ENCODE peak calls at places on chromosomes 6 and 20, in seven cellular contexts. One of them, this sample, is unnamed. For H3K27me3, the result is how much of the 10 kb centered on the place peaks cover.

GRCh38 chr6:34275128-34275804 is 26.5 kb upstream of the SMIM29 start:
- DNase-seq in psoas muscle: no peak
- DNase-seq in AG04450: no peak
- DNase-seq in dorsolateral prefrontal cortex: no peak
- DNase-seq in GM23248: no peak
- DNase-seq in heart right ventricle: no peak
- DNase-seq in gastrocnemius medialis: no peak
- DNase-seq in this sample: no peak

GRCh38 chr6:14166821-14167220 is 49.2 kb downstream of the CD83 start:
- DNase-seq in heart right ventricle: no peak
- DNase-seq in dorsolateral prefrontal cortex: no peak
- DNase-seq in psoas muscle: no peak
- DNase-seq in AG04450: no peak
- DNase-seq in gastrocnemius medialis: no peak
- DNase-seq in GM23248: no peak
- DNase-seq in this sample: no peak

GRCh38 chr6:133701633-133702331 is 187.1 kb upstream of the TCF21 start:
- DNase-seq in psoas muscle: no peak
- DNase-seq in gastrocnemius medialis: no peak
- DNase-seq in dorsolateral prefrontal cortex: no peak
- DNase-seq in heart right ventricle: peak
- DNase-seq in GM23248: no peak
- DNase-seq in AG04450: no peak
- DNase-seq in this sample: peak

GRCh38 chr6:139250296-139251274 is 41.2 kb downstream of the TXLNB start:
- DNase-seq in GM23248: peak
- DNase-seq in heart right ventricle: peak
- DNase-seq in psoas muscle: peak
- DNase-seq in AG04450: no peak
- DNase-seq in dorsolateral prefrontal cortex: peak
- DNase-seq in gastrocnemius medialis: peak
- DNase-seq in this sample: peak

GRCh38 chr20:1060985-1061384 is 57.4 kb upstream of the PSMF1 start:
- DNase-seq in AG04450: no peak
- DNase-seq in dorsolateral prefrontal cortex: no peak
- DNase-seq in psoas muscle: no peak
- DNase-seq in GM23248: no peak
- DNase-seq in gastrocnemius medialis: no peak
- DNase-seq in heart right ventricle: no peak
- DNase-seq in this sample: no peak

GRCh38 chr6:40082278-40083043 is 148.2 kb upstream of the MOCS1 start:
- DNase-seq in dorsolateral prefrontal cortex: no peak
- DNase-seq in psoas muscle: no peak
- DNase-seq in gastrocnemius medialis: no peak
- DNase-seq in AG04450: no peak
- DNase-seq in GM23248: no peak
- DNase-seq in heart right ventricle: no peak
- DNase-seq in this sample: peak

GRCh38 chr20:41411458-41411857 is 44.8 kb upstream of the EMILIN3 start:
- DNase-seq in AG04450: no peak
- DNase-seq in psoas muscle: no peak
- DNase-seq in gastrocnemius medialis: no peak
- DNase-seq in GM23248: peak
- DNase-seq in heart right ventricle: no peak
- DNase-seq in dorsolateral prefrontal cortex: no peak
- DNase-seq in this sample: peak

GRCh38 chr6:41370488-41371111 is 35.2 kb downstream of the NCR2 start:
- DNase-seq in heart right ventricle: no peak
- DNase-seq in psoas muscle: no peak
- DNase-seq in dorsolateral prefrontal cortex: no peak
- DNase-seq in GM23248: no peak
- DNase-seq in AG04450: no peak
- DNase-seq in gastrocnemius medialis: no peak
- DNase-seq in this sample: peak

GRCh38 chr6:127893541-127893940 is 7.3 kb downstream of the THEMIS start:
- DNase-seq in psoas muscle: no peak
- DNase-seq in dorsolateral prefrontal cortex: no peak
- DNase-seq in heart right ventricle: no peak
- DNase-seq in GM23248: no peak
- DNase-seq in gastrocnemius medialis: no peak
- DNase-seq in AG04450: no peak
- DNase-seq in this sample: no peak

GRCh38 chr6:141682391-141682790 is 450.3 kb upstream of the GJE1 start:
- DNase-seq in gastrocnemius medialis: no peak
- DNase-seq in heart right ventricle: no peak
- DNase-seq in AG04450: no peak
- DNase-seq in dorsolateral prefrontal cortex: no peak
- DNase-seq in psoas muscle: no peak
- DNase-seq in GM23248: peak
- DNase-seq in this sample: peak

GRCh38 chr20:3472105-3472504 is 1.3 kb downstream of the ATRN start:
- DNase-seq in heart right ventricle: no peak
- DNase-seq in gastrocnemius medialis: no peak
- DNase-seq in AG04450: no peak
- DNase-seq in psoas muscle: no peak
- DNase-seq in GM23248: no peak
- DNase-seq in dorsolateral prefrontal cortex: no peak
- DNase-seq in this sample: no peak

GRCh38 chr20:3471397-3472021 is 691 bp downstream of the ATRN start:
- DNase-seq in dorsolateral prefrontal cortex: no peak
- DNase-seq in GM23248: peak
- DNase-seq in gastrocnemius medialis: no peak
- DNase-seq in AG04450: no peak
- DNase-seq in heart right ventricle: no peak
- DNase-seq in psoas muscle: no peak
- DNase-seq in this sample: no peak

GRCh38 chr20:3473324-3473723 is 2.5 kb downstream of the ATRN start:
- DNase-seq in dorsolateral prefrontal cortex: no peak
- DNase-seq in heart right ventricle: no peak
- DNase-seq in GM23248: no peak
- DNase-seq in gastrocnemius medialis: no peak
- DNase-seq in AG04450: no peak
- DNase-seq in psoas muscle: no peak
- DNase-seq in this sample: no peak

GRCh38 chr20:3470627-3471396 is at the start of gene ATRN:
- DNase-seq in AG04450: peak
- DNase-seq in dorsolateral prefrontal cortex: peak
- DNase-seq in psoas muscle: peak
- DNase-seq in heart right ventricle: peak
- DNase-seq in GM23248: peak
- DNase-seq in gastrocnemius medialis: peak
- DNase-seq in this sample: peak

DNA sequence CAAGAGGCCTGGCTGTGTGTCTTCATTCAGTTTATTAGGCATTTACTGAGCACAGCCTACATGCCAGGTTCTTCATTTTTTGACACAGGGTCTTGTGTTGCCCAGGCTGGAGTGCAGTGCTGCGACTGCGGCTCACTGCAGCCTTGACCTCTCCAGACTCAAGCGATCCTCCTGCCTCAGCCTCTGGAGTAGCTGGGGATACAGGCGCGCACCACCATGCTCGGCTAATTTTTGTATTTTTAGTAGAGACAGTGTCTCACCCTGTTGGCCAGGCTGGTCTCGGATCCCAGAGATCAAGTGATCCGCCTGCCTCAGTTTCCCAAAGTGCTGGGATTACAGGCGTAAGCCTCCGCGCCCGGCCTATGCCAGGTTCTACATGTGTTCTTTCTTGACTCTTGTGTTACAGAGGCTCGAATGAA is 601 bp upstream of the ATRN start:
- DNase-seq in dorsolateral prefrontal cortex: no peak
- DNase-seq in psoas muscle: no peak
- DNase-seq in gastrocnemius medialis: no peak
- DNase-seq in GM23248: no peak
- DNase-seq in AG04450: no peak
- DNase-seq in heart right ventricle: no peak
- DNase-seq in this sample: no peak
- H3K4me3 ChIP-seq in dorsolateral prefrontal cortex: peak
- H3K4me3 ChIP-seq in psoas muscle: peak
- H3K4me3 ChIP-seq in gastrocnemius medialis: peak
- H3K4me3 ChIP-seq in GM23248: peak
- H3K4me3 ChIP-seq in AG04450: peak
- H3K4me3 ChIP-seq in heart right ventricle: peak
- H3K4me3 ChIP-seq in this sample: peak

GRCh38 chr20:11296951-11297350 is 620.7 kb upstream of the BTBD3 start:
- DNase-seq in GM23248: no peak
- DNase-seq in dorsolateral prefrontal cortex: no peak
- DNase-seq in AG04450: no peak
- DNase-seq in gastrocnemius medialis: no peak
- DNase-seq in psoas muscle: no peak
- DNase-seq in heart right ventricle: no peak
- DNase-seq in this sample: peak

GRCh38 chr20:11305406-11305805 is 612.3 kb upstream of the BTBD3 start:
- DNase-seq in AG04450: no peak
- DNase-seq in heart right ventricle: no peak
- DNase-seq in psoas muscle: no peak
- DNase-seq in dorsolateral prefrontal cortex: no peak
- DNase-seq in GM23248: no peak
- DNase-seq in gastrocnemius medialis: no peak
- DNase-seq in this sample: peak

GRCh38 chr20:11302436-11302835 is 615.3 kb upstream of the BTBD3 start:
- DNase-seq in gastrocnemius medialis: no peak
- DNase-seq in heart right ventricle: no peak
- DNase-seq in psoas muscle: no peak
- DNase-seq in AG04450: peak
- DNase-seq in GM23248: peak
- DNase-seq in dorsolateral prefrontal cortex: no peak
- DNase-seq in this sample: peak

GRCh38 chr20:11304811-11305210 is 612.9 kb upstream of the BTBD3 start:
- DNase-seq in AG04450: no peak
- DNase-seq in heart right ventricle: no peak
- DNase-seq in dorsolateral prefrontal cortex: no peak
- DNase-seq in psoas muscle: no peak
- DNase-seq in gastrocnemius medialis: no peak
- DNase-seq in GM23248: no peak
- DNase-seq in this sample: no peak

GRCh38 chr20:11301699-11302098 is 616.0 kb upstream of the BTBD3 start:
- DNase-seq in dorsolateral prefrontal cortex: no peak
- DNase-seq in gastrocnemius medialis: no peak
- DNase-seq in psoas muscle: no peak
- DNase-seq in AG04450: no peak
- DNase-seq in GM23248: no peak
- DNase-seq in heart right ventricle: no peak
- DNase-seq in this sample: no peak
- H3K27me3 ChIP-seq in dorsolateral prefrontal cortex: under half
- H3K27me3 ChIP-seq in gastrocnemius medialis: under half
- H3K27me3 ChIP-seq in psoas muscle: under half
- H3K27me3 ChIP-seq in AG04450: under half
- H3K27me3 ChIP-seq in GM23248: under half
- H3K27me3 ChIP-seq in heart right ventricle: under half
- H3K27me3 ChIP-seq in this sample: under half

GRCh38 chr20:21681219-21681931 is 24.1 kb upstream of the PAX1 start:
- DNase-seq in AG04450: no peak
- DNase-seq in heart right ventricle: no peak
- DNase-seq in psoas muscle: peak
- DNase-seq in gastrocnemius medialis: peak
- DNase-seq in dorsolateral prefrontal cortex: no peak
- DNase-seq in GM23248: peak
- DNase-seq in this sample: no peak
- H3K4me3 ChIP-seq in AG04450: no peak
- H3K4me3 ChIP-seq in heart right ventricle: no peak
- H3K4me3 ChIP-seq in psoas muscle: peak
- H3K4me3 ChIP-seq in gastrocnemius medialis: peak
- H3K4me3 ChIP-seq in dorsolateral prefrontal cortex: peak
- H3K4me3 ChIP-seq in GM23248: peak
- H3K4me3 ChIP-seq in this sample: no peak

DNA sequence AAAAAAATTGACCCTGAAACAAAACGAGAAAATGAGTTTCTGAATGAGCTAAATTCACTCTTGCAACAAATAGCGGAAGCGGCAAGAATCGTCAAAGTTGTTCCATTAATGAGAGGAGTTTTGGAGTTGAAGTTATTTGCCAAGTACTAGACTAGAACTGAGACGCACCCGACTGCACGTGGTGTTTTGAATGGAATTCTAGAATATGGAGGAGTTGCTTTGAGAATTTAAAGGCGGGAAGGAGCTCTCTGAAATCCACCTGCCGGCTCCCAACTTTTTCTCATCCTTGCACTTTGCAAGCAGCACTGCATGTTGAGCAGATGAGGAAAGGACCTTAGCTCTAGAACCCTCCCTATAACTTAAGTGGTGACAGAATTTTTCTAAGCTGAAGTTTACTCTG is 23.2 kb upstream of the OLIG3 start:
- DNase-seq in dorsolateral prefrontal cortex: no peak
- DNase-seq in AG04450: no peak
- DNase-seq in heart right ventricle: no peak
- DNase-seq in psoas muscle: no peak
- DNase-seq in gastrocnemius medialis: no peak
- DNase-seq in GM23248: no peak
- DNase-seq in this sample: no peak
- H3K27me3 ChIP-seq in dorsolateral prefrontal cortex: half or more
- H3K27me3 ChIP-seq in AG04450: under half
- H3K27me3 ChIP-seq in heart right ventricle: under half
- H3K27me3 ChIP-seq in psoas muscle: under half
- H3K27me3 ChIP-seq in gastrocnemius medialis: half or more
- H3K27me3 ChIP-seq in GM23248: half or more
- H3K27me3 ChIP-seq in this sample: under half

DNA sequence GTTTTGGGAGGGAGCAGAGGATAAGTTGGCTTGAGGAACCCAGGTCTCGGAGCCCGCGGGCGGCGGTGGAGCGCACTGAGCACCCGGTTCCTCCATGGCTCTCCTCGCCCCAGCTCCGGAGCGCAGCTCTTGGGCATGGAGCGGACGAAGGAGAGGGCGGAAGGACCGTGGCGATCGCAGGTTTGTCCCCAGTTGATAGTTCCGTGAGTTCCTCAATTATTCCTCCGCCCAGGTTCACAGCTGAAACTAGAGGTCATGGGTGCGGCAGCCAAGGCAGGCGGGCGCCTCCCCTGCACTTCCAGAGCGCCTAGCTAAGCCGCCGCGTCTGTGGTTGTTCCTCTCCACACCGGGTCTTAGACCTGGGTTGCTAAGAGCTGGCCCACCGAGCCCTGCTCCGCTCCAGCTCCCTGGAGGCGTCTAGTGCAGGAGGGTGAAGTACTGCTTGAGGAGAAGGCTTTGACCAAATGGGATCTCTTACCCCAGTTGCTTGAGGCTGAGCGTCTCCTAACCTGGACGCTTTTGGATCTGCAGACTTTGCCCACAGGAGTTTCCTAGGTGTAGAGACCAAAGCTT is at the start of gene HTR1B:
- DNase-seq in heart right ventricle: no peak
- DNase-seq in gastrocnemius medialis: no peak
- DNase-seq in dorsolateral prefrontal cortex: no peak
- DNase-seq in AG04450: no peak
- DNase-seq in GM23248: peak
- DNase-seq in psoas muscle: no peak
- DNase-seq in this sample: no peak
- H3K4me3 ChIP-seq in heart right ventricle: peak
- H3K4me3 ChIP-seq in gastrocnemius medialis: peak
- H3K4me3 ChIP-seq in dorsolateral prefrontal cortex: peak
- H3K4me3 ChIP-seq in AG04450: peak
- H3K4me3 ChIP-seq in GM23248: peak
- H3K4me3 ChIP-seq in psoas muscle: peak
- H3K4me3 ChIP-seq in this sample: peak